ENCODE peak calls at places on chromosomes 13 and 19, in four cellular contexts. D is GM12891, J is K562, I is GM12878. A is an unnamed sample.
A peak's percentile ranks its signal among the peaks of the same experiment; 100 is the strongest.

GRCh38 chr13:97226788-97227627 is 4.9 kb downstream of the MBNL2 start:
- DNase-seq in I (no peak), D (peak; percentile 17), J (peak; percentile 12), A (no peak)

GRCh38 chr13:77062097-77062496 is 35.1 kb upstream of the FBXL3 start:
- DNase-seq in I (no peak), J (no peak), D (no peak), A (no peak)

GRCh38 chr19:52102163-52102562 is 6.6 kb upstream of the ZNF841 start:
- DNase-seq in D (no peak), J (no peak), I (no peak), A (no peak)

GRCh38 chr19:54428323-54429175 is 13.3 kb downstream of the TTYH1 start:
- DNase-seq in J (no peak), D (no peak), I (no peak), A (no peak)

GRCh38 chr13:67232384-67232783 is 2.2 kb upstream of the PCDH9 start:
- DNase-seq in J (no peak), D (no peak), I (no peak), A (no peak)

GRCh38 chr19:17346109-17346671 is 8.8 kb downstream of the GTPBP3 start:
- DNase-seq in D (peak; percentile 82), J (peak; percentile 89), I (peak; percentile 42), A (peak; percentile 67)

GRCh38 chr19:18093439-18094161 is 4.0 kb upstream of the MAST3 start:
- DNase-seq in J (peak; percentile 91), I (no peak), D (no peak), A (no peak)

GRCh38 chr13:97743946-97744345 is 209.5 kb upstream of the IPO5 start:
- DNase-seq in J (no peak), I (no peak), D (no peak), A (no peak)

GRCh38 chr13:78603240-78603947 is at the start of gene POU4F1:
- DNase-seq in I (peak; percentile 19), D (peak; percentile 80), J (peak; percentile 92), A (peak; percentile 64)

GRCh38 chr19:18273566-18274302 is 518 bp downstream of the IQCN start:
- DNase-seq in D (no peak), I (no peak), J (no peak), A (no peak)

GRCh38 chr13:46947425-46948191 is 50.8 kb upstream of the HTR2A start:
- DNase-seq in I (no peak), J (no peak), D (no peak), A (no peak)

GRCh38 chr19:54430306-54431254 is 15.3 kb downstream of the TTYH1 start:
- DNase-seq in I (no peak), J (peak; percentile 87), D (no peak), A (no peak)

GRCh38 chr13:114237415-114238112 is 2.9 kb downstream of the CDC16 start:
- DNase-seq in D (no peak), J (peak; percentile 16), I (no peak), A (no peak)

GRCh38 chr19:4510435-4511255 is 7.6 kb downstream of the PLIN4 start:
- DNase-seq in J (no peak), I (no peak), D (no peak), A (no peak)

GRCh38 chr19:46209051-46209450 is 20.5 kb upstream of the IGFL1 start:
- DNase-seq in I (no peak), D (no peak), J (no peak), A (no peak)

GRCh38 chr13:27643334-27644158 is 21.9 kb downstream of the POLR1D start:
- DNase-seq in D (no peak), J (no peak), I (no peak), A (no peak)

GRCh38 chr19:31340059-31341025 is 8.9 kb downstream of the TSHZ3 start:
- DNase-seq in I (no peak), D (no peak), J (no peak), A (peak; percentile 67)

GRCh38 chr13:83929147-83929546 is 46.9 kb upstream of the SLITRK1 start:
- DNase-seq in J (no peak), D (no peak), I (no peak), A (no peak)

GRCh38 chr13:110276553-110276950 is 30.4 kb downstream of the COL4A1 start:
- DNase-seq in J (no peak), I (no peak), D (no peak), A (no peak)

GRCh38 chr13:112331675-112332074 is 44.5 kb upstream of the SPACA7 start:
- DNase-seq in I (no peak), D (no peak), J (no peak), A (no peak)

GRCh38 chr13:43572601-43573360 is 214.0 kb downstream of the ENOX1 start:
- DNase-seq in I (no peak), J (no peak), D (no peak), A (no peak)

GRCh38 chr19:35205733-35206323 is 22.7 kb downstream of the FAM187B start:
- DNase-seq in J (no peak), I (no peak), D (no peak), A (no peak)

GRCh38 chr19:42191855-42192254 is 25.6 kb downstream of the DEDD2 start:
- DNase-seq in J (no peak), D (no peak), I (no peak), A (no peak)

GRCh38 chr13:87666826-87667225 is 4.3 kb upstream of the SLITRK5 start:
- DNase-seq in I (no peak), D (no peak), J (no peak), A (no peak)

GRCh38 chr13:80010286-80010831 is 330.6 kb downstream of the SPRY2 start:
- DNase-seq in I (no peak), D (no peak), J (no peak), A (no peak)

GRCh38 chr13:98290261-98290660 is 113.2 kb upstream of the RNF113B start:
- DNase-seq in J (no peak), D (no peak), I (no peak), A (no peak)

DNA sequence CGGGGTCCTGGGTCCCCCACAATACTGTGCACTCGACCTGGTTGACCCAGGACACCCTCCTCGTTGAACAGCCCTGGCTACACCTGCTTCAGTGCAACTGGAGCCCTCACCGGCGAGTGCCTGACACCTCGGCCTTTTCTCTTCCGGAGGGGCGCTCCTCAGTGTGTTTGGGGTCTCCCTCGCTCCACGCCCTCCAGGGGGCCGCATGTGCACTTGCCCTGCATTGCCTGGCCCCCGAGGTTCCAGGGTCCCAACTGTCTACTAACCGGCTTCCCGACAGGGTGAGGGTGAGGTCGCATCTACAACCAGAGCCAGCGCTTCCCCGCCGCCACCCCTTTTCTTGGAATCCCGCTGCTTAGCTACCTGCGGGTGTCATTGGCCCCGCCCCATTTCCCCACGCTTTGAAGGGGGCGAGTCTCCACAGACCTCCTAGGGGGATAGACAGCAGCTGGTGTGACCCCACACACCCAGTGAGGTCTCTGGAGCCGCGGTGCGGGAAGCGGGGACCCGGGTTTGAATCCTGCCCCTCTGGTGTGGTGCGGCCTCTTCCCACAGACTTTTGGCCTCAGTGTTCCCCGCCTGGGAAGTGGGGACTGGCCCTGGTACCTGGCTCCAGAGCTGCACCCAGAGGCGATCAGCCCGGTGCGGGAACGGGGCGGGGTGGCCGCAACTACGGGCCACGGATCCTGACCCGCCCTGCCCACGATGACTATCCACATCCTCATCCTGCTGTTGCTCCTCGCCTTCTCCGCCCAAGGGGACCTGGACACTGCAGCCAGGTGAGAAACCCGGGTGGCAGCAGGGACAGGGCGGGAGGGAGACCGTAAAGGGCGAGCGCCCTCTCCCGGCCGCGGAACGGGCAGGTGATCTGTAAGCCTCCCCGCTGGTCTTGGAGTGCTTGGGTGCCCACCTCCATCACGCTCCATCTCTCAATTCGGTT is at the start of gene ADM5:
- DNase-seq in I (no peak), J (no peak), D (no peak), A (no peak)
- TF ChIP-seq SPI1 in I (no peak), J (no peak), D (no peak), A (no peak)

DNA sequence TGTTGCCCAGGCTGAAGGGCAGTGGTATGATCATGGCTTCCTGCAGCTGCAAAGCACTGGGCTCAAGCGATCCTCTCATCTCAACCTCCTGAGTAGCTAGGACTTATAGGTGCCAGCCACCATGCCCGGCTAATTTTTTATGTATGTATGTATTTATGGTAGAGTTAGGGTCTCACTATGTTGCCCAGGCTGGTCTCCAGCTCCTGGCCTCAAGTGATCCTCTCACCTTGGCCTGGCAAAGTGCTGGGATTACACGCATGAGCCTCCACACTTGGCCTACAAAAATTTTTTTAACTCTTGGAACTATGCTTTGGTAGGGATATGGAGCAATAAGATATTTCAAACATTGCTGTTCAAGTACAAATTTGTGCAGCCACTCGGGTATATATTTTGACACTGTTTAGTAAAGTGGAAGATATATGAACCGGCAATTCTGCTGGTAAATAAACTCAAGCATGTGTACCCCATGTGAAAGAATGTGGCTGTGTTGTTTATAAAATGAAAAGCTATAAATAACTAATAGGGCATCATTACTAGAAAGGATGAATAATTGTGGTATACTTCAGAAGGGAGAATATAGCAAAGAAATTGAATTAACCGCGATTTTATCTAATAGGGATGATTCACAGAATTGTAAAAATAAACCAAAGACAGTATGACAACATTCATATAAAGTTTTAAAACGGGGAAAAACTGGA is 1.1 kb downstream of the ZNF566 start:
- DNase-seq in J (no peak), D (no peak), I (no peak), A (no peak)
- TF ChIP-seq SPI1 in J (no peak), D (no peak), I (no peak), A (no peak)

GRCh38 chr13:29746167-29746677 is 104.2 kb downstream of the UBL3 start:
- DNase-seq in J (no peak), D (no peak), I (no peak), A (no peak)

GRCh38 chr13:29743229-29743786 is 107.1 kb downstream of the UBL3 start:
- DNase-seq in J (no peak), D (no peak), I (no peak), A (no peak)

GRCh38 chr13:29745704-29746103 is 104.7 kb downstream of the UBL3 start:
- DNase-seq in I (no peak), D (no peak), J (no peak), A (no peak)

GRCh38 chr13:29737061-29737460 is 113.4 kb downstream of the UBL3 start:
- DNase-seq in J (no peak), D (no peak), I (no peak), A (no peak)

GRCh38 chr13:29740961-29741360 is 109.5 kb downstream of the UBL3 start:
- DNase-seq in D (no peak), I (no peak), J (no peak), A (no peak)
- TF ChIP-seq SPI1 in D (no peak), I (no peak), J (no peak), A (no peak)

DNA sequence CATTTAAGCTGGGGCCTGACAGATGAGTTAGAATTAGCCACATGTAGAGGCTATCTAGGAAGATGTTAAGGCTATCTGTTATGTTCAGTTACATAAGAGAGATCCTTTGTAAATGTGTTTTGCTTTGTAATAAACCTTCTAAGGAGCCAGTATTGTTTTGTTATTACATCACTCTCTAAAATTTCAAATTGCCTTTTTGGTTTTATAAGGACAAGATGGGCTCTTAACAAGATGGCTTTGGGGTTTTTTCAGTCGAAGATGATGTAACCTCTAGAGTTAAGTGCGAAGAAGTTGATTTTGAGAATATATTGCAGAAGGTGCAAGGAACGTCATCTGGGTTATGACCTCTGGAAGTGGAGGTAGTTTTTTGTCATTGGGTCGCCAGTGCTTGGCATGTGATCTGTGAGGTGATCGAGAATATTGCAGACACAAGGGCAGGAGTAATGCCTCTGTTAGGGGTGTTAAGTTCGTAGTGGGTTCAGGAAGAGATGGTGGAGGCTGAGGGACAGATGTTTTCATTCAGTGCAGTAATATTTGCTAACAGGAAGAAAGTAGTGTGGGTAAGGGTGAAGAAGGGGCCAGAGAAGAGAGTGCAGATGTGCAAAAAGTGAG is 12.7 kb downstream of the LSM14A start:
- DNase-seq in D (no peak), J (no peak), I (no peak), A (peak; percentile 18)
- TF ChIP-seq SPI1 in D (no peak), J (no peak), I (no peak), A (no peak)